ENCODE peak calls at places on chromosome 20, in five cellular contexts. O, H, S, P and F are unnamed samples. For H3K27me3, the result is how much of the 10 kb centered on the place peaks cover.

GRCh38 chr20:1376453-1377270 is 16.2 kb downstream of the FKBP1A start:
- DNase-seq in O (no peak), P (no peak), S (no peak), H (no peak), F (no peak)

GRCh38 chr20:8303651-8304050 is 171.6 kb downstream of the PLCB1 start:
- DNase-seq in P (no peak), S (no peak), O (no peak), H (no peak), F (no peak)

GRCh38 chr20:35773154-35773751 is 1.4 kb downstream of the PHF20 start:
- DNase-seq in P (no peak), H (no peak), S (no peak), O (no peak), F (no peak)

GRCh38 chr20:62606551-62607201 is 35.6 kb upstream of the SLCO4A1 start:
- DNase-seq in P (no peak), O (peak), S (no peak), H (no peak), F (no peak)

GRCh38 chr20:58981564-58982364 is 708 bp downstream of the NELFCD start:
- DNase-seq in O (no peak), P (no peak), S (no peak), H (no peak), F (no peak)

GRCh38 chr20:8780926-8781325 is 288.0 kb upstream of the PLCB4 start:
- DNase-seq in P (no peak), H (no peak), S (no peak), O (no peak), F (no peak)

GRCh38 chr20:63298731-63299312 is 5.8 kb downstream of the COL20A1 start:
- DNase-seq in O (no peak), H (no peak), P (no peak), S (no peak), F (no peak)

GRCh38 chr20:63642518-63643247 is 10.5 kb downstream of the STMN3 start:
- DNase-seq in P (peak), S (no peak), H (no peak), O (no peak), F (no peak)

GRCh38 chr20:57701651-57702050 is 8.2 kb downstream of the PMEPA1 start:
- DNase-seq in O (no peak), P (no peak), H (no peak), S (no peak), F (no peak)

GRCh38 chr20:63970714-63971431 is 1.1 kb upstream of the ZNF512B start:
- DNase-seq in S (no peak), P (no peak), O (no peak), H (no peak), F (no peak)

GRCh38 chr20:39112196-39112743 is 150.1 kb downstream of the DHX35 start:
- DNase-seq in O (no peak), H (no peak), S (no peak), P (peak), F (no peak)

GRCh38 chr20:25339608-25340007 is 51.0 kb downstream of the ABHD12 start:
- DNase-seq in O (no peak), S (no peak), H (no peak), P (no peak), F (no peak)

GRCh38 chr20:33915726-33916331 is 77.9 kb upstream of the RALY start:
- DNase-seq in S (no peak), O (no peak), P (no peak), H (no peak), F (no peak)

GRCh38 chr20:32743237-32744112 is at the start of gene COMMD7:
- DNase-seq in O (peak), S (peak), P (peak), H (no peak), F (peak)

GRCh38 chr20:59393142-59393541 is 92.7 kb downstream of the EDN3 start:
- DNase-seq in P (no peak), S (no peak), H (no peak), O (no peak), F (no peak)

GRCh38 chr20:56513096-56513806 is 11.3 kb upstream of the FAM209A start:
- DNase-seq in S (no peak), H (no peak), P (no peak), O (peak), F (no peak)

GRCh38 chr20:38473353-38473795 is 731 bp downstream of the RALGAPB start:
- DNase-seq in S (no peak), H (no peak), P (peak), O (no peak), F (no peak)

GRCh38 chr20:41052742-41053419 is 24.3 kb downstream of the TOP1 start:
- DNase-seq in S (no peak), H (no peak), O (no peak), P (no peak), F (no peak)

GRCh38 chr20:49345538-49345937 is 67.7 kb upstream of the ZNFX1 start:
- DNase-seq in P (no peak), H (no peak), S (peak), O (peak), F (no peak)

GRCh38 chr20:9600562-9600961 is 86.2 kb downstream of the LAMP5 start:
- DNase-seq in S (no peak), H (no peak), P (peak), O (no peak), F (no peak)

GRCh38 chr20:60136640-60137411 is 178.6 kb downstream of the CDH26 start:
- DNase-seq in H (no peak), S (no peak), P (no peak), O (no peak), F (no peak)

GRCh38 chr20:23622839-23623343 is 14.9 kb downstream of the CST3 start:
- DNase-seq in H (peak), O (peak), S (no peak), P (no peak), F (peak)

GRCh38 chr20:32979201-32979998 is 24.8 kb downstream of the SUN5 start:
- DNase-seq in H (no peak), O (peak), S (peak), P (no peak), F (no peak)

GRCh38 chr20:11712611-11713160 is 205.0 kb upstream of the BTBD3 start:
- DNase-seq in O (no peak), H (no peak), P (no peak), S (no peak), F (no peak)

GRCh38 chr20:53706008-53706481 is 112.4 kb upstream of the ZNF217 start:
- DNase-seq in H (no peak), O (no peak), S (no peak), P (no peak), F (no peak)

GRCh38 chr20:37142708-37143107 is 36.4 kb upstream of the RPN2 start:
- DNase-seq in P (no peak), O (no peak), S (no peak), H (no peak), F (no peak)

GRCh38 chr20:22846829-22847228 is 188.3 kb upstream of the SSTR4 start:
- DNase-seq in S (no peak), O (no peak), P (no peak), H (no peak), F (no peak)

GRCh38 chr20:53658327-53658726 is 64.7 kb upstream of the ZNF217 start:
- DNase-seq in H (no peak), S (no peak), O (no peak), P (no peak), F (no peak)

GRCh38 chr20:64212750-64213149 is 42.8 kb upstream of the PCMTD2 start:
- DNase-seq in H (no peak), P (no peak), O (no peak), S (no peak), F (no peak)

GRCh38 chr20:24672886-24673677 is 203.7 kb downstream of the SYNDIG1 start:
- DNase-seq in H (peak), O (peak), P (no peak), S (peak), F (no peak)

GRCh38 chr20:701401-702129 is 26.0 kb upstream of the SCRT2 start:
- DNase-seq in H (no peak), P (no peak), O (no peak), S (peak), F (no peak)

GRCh38 chr20:63472159-63472811 is at the start of gene KCNQ2:
- DNase-seq in S (no peak), H (no peak), O (no peak), P (peak), F (no peak)

GRCh38 chr20:845967-846893 is 12.7 kb downstream of the FAM110A start:
- DNase-seq in P (no peak), H (no peak), O (no peak), S (no peak), F (no peak)

GRCh38 chr20:10863337-10864060 is 189.7 kb upstream of the JAG1 start:
- DNase-seq in O (no peak), P (no peak), H (peak), S (no peak), F (no peak)

DNA sequence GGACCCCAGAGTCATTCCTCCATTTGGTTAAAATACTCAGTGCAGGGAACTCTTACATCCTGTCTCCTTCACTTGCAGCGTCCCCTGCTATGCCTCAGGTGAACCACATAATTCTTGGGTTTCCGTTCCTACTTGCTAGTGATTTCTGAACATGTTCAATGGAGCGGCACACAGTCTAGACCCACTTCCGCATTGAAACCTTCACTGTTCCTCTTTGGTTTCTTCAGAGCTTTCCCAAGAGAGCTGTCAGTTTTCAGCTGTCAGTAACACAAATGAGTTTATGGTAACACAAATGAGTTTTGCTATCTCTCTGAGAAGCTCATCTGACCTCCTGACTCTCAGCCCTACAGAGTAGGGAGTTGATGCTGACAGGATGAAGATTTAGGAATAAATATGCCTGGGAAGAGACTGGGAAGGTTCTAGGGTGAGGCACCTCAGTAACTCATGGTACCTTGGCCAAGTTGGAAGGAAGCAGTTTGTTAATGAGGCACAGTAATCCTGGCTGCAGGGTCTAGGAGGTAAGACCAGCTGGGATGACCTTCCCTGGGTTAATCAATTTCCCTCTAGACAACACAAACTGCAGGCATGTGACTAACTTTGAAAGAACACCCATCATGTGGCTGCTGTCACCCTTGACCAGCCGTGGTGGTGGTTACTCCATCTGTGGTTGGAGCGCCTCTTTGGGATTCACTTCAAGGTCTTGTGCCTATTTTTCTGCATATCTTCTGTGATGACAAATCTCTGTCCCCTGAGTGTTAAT is 5.4 kb downstream of the SYS1 start:
- DNase-seq in H (no peak), O (no peak), S (no peak), P (no peak), F (peak)
- H3K4me3 ChIP-seq in H (no peak), O (no peak), S (no peak), P (no peak), F (no peak)

GRCh38 chr20:16801919-16802651 is 53.9 kb downstream of the OTOR start:
- DNase-seq in P (peak), O (no peak), H (peak), S (peak), F (no peak)
- TF ChIP-seq CTCF in P (peak), O (peak), H (peak), S (peak), F (peak)

GRCh38 chr20:61397146-61397545 is 145.1 kb downstream of the CDH4 start:
- DNase-seq in P (no peak), O (no peak), S (no peak), H (no peak), F (no peak)
- H3K27me3 ChIP-seq in P (under half), O (under half), S (under half), H (under half), F (under half)

GRCh38 chr20:44180814-44181213 is 6.2 kb downstream of the JPH2 start:
- DNase-seq in H (no peak), S (no peak), O (peak), P (peak), F (no peak)
- H3K4me3 ChIP-seq in H (peak), S (no peak), O (peak), P (peak), F (no peak)

GRCh38 chr20:45842169-45842812 is 8.7 kb downstream of the SNX21 start:
- DNase-seq in S (no peak), H (no peak), O (no peak), P (no peak), F (no peak)

GRCh38 chr20:45836841-45837240 is 3.2 kb downstream of the SNX21 start:
- DNase-seq in O (no peak), H (no peak), P (no peak), S (no peak), F (no peak)

GRCh38 chr20:45843506-45843905 is 9.9 kb downstream of the SNX21 start:
- DNase-seq in O (no peak), H (no peak), P (no peak), S (no peak), F (no peak)

GRCh38 chr20:45841407-45842129 is 8.0 kb downstream of the SNX21 start:
- DNase-seq in P (no peak), S (no peak), O (no peak), H (no peak), F (no peak)

GRCh38 chr20:45840700-45841198 is 7.2 kb downstream of the SNX21 start:
- DNase-seq in S (no peak), O (no peak), P (no peak), H (no peak), F (no peak)
- TF ChIP-seq CTCF in S (no peak), O (no peak), P (no peak), H (no peak), F (no peak)

DNA sequence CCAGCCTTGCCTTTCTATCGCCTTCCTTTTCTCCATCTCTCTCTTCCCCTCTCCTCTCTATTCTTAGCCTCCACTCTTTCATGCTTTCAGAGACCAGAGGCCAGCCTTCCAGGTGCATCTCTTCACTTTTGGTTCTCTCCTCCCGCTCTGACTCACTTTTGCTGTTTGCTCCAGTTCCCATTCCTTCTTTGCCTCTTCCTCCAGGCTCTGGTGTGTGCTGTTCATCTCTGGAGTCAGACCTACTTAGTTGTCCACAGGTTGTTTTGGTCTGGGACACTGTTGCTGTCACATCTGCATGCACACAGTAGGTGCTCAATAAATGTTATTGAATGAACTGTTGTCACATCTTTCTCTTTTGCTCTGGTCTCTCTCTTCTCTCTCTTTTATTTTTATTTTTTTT is 1.6 kb upstream of the CDH22 start:
- DNase-seq in H (no peak), P (no peak), S (no peak), O (no peak), F (no peak)
- H3K27me3 ChIP-seq in H (half or more), P (half or more), S (half or more), O (half or more), F (under half)